ENCODE peak calls at places on chromosomes 12 and 14, in seven cellular contexts. E, W, R, L, J, N and Q are unnamed samples.

GRCh38 chr12:62716037-62716436 is 218.9 kb downstream of the PPM1H start:
- DNase-seq in W (no peak), L (no peak), R (no peak), E (no peak), J (no peak), N (no peak), Q (no peak)

GRCh38 chr12:34390846-34391700 is 368.8 kb downstream of the ALG10 start:
- DNase-seq in E (no peak), W (no peak), L (no peak), J (no peak), N (no peak), R (no peak), Q (peak; percentile 10)

GRCh38 chr14:22040781-22041125 is 367.1 kb upstream of the OR4E1 start:
- DNase-seq in N (no peak), L (no peak), J (no peak), R (no peak), W (no peak), E (no peak), Q (no peak)

GRCh38 chr12:119841433-119842210 is 35.5 kb downstream of the CIT start:
- DNase-seq in W (no peak), R (no peak), N (no peak), J (no peak), E (no peak), L (no peak), Q (no peak)

GRCh38 chr14:74350944-74351323 is 2.7 kb downstream of the VRTN start:
- DNase-seq in L (no peak), N (no peak), E (no peak), W (no peak), J (no peak), R (no peak), Q (no peak)

GRCh38 chr14:31206536-31207286 is 882 bp downstream of the HECTD1 start:
- DNase-seq in R (peak; percentile 50), W (peak; percentile 69), E (peak; percentile 47), N (peak; percentile 41), L (peak; percentile 17), J (peak; percentile 22), Q (no peak)

GRCh38 chr14:95841680-95842079 is 35.0 kb upstream of the TUNAR start:
- DNase-seq in J (no peak), W (no peak), L (no peak), N (no peak), R (no peak), E (no peak), Q (no peak)

GRCh38 chr14:23177181-23177580 is 6.3 kb downstream of the SLC7A8 start:
- DNase-seq in N (no peak), L (no peak), E (peak; percentile 30), J (no peak), R (no peak), W (no peak), Q (no peak)

GRCh38 chr12:65885312-65885711 is 61.0 kb downstream of the HMGA2 start:
- DNase-seq in N (no peak), J (no peak), R (no peak), E (no peak), W (no peak), L (no peak), Q (no peak)

GRCh38 chr14:33950320-33951182 is at the start of gene EGLN3:
- DNase-seq in E (peak; percentile 93), N (no peak), L (peak; percentile 68), R (peak; percentile 89), W (no peak), J (peak; percentile 93), Q (peak; percentile 50)

GRCh38 chr14:20934148-20934762 is 21.0 kb upstream of the RNASE2 start:
- DNase-seq in N (peak; percentile 5), L (no peak), E (peak; percentile 8), R (peak; percentile 70), J (no peak), W (peak; percentile 44), Q (no peak)

GRCh38 chr12:123024819-123025391 is 44.4 kb downstream of the ARL6IP4 start:
- DNase-seq in J (no peak), R (no peak), N (no peak), E (no peak), L (no peak), W (no peak), Q (no peak)

GRCh38 chr14:77094672-77095284 is 3.3 kb upstream of the CIPC start:
- DNase-seq in R (peak; percentile 80), N (peak; percentile 67), E (peak; percentile 86), W (peak; percentile 79), J (peak; percentile 74), L (peak; percentile 93), Q (peak; percentile 82)

GRCh38 chr14:68628605-68629310 is 164.1 kb downstream of the ZFP36L1 start:
- DNase-seq in N (no peak), R (no peak), E (peak; percentile 60), W (no peak), J (no peak), L (no peak), Q (no peak)

GRCh38 chr12:114662512-114663177 is 21.3 kb downstream of the TBX3 start:
- DNase-seq in W (peak; percentile 56), R (peak; percentile 81), E (peak; percentile 84), L (peak; percentile 89), N (peak; percentile 19), J (peak; percentile 67), Q (peak; percentile 85)

GRCh38 chr14:71488703-71489141 is 443.5 kb upstream of the RGS6 start:
- DNase-seq in J (no peak), W (no peak), L (no peak), E (no peak), R (no peak), N (no peak), Q (no peak)

GRCh38 chr12:130281157-130281799 is 56.4 kb upstream of the PIWIL1 start:
- DNase-seq in N (no peak), L (no peak), E (peak; percentile 15), W (no peak), J (peak; percentile 9), R (no peak), Q (no peak)

GRCh38 chr14:23099212-23099861 is 4.0 kb downstream of the C14orf119 start:
- DNase-seq in N (no peak), J (no peak), R (no peak), E (no peak), W (no peak), L (no peak), Q (no peak)

GRCh38 chr14:96362071-96362964 is 823 bp downstream of the ATG2B start:
- DNase-seq in L (peak; percentile 19), E (peak; percentile 68), R (no peak), J (no peak), N (peak; percentile 53), W (peak; percentile 75), Q (no peak)

GRCh38 chr14:77148510-77149231 is 7.1 kb upstream of the ZDHHC22 start:
- DNase-seq in N (no peak), L (no peak), J (no peak), R (no peak), E (no peak), W (no peak), Q (no peak)

GRCh38 chr14:104974146-104974541 is 4.0 kb downstream of the AHNAK2 start:
- DNase-seq in W (no peak), R (no peak), L (no peak), N (no peak), E (no peak), J (no peak), Q (no peak)

GRCh38 chr14:104970231-104971068 is 7.7 kb downstream of the AHNAK2 start:
- DNase-seq in J (no peak), N (no peak), W (no peak), R (no peak), E (peak; percentile 64), L (peak; percentile 72), Q (no peak)

GRCh38 chr14:104973215-104974145 is 4.7 kb downstream of the AHNAK2 start:
- DNase-seq in N (no peak), J (peak; percentile 62), E (peak; percentile 87), L (peak; percentile 64), W (no peak), R (no peak), Q (no peak)

GRCh38 chr14:104971447-104972240 is 6.5 kb downstream of the AHNAK2 start:
- DNase-seq in W (no peak), L (no peak), N (no peak), J (no peak), E (no peak), R (no peak), Q (no peak)

GRCh38 chr14:104972301-104973211 is 5.6 kb downstream of the AHNAK2 start:
- DNase-seq in R (no peak), J (no peak), N (no peak), W (no peak), E (peak; percentile 84), L (peak; percentile 53), Q (no peak)
- TF ChIP-seq CTCF in R (no peak), J (no peak), N (no peak), W (no peak), E (no peak), L (no peak), Q (no peak)

GRCh38 chr14:47044841-47045240 is 393.3 kb upstream of the RPL10L start:
- DNase-seq in W (no peak), R (peak; percentile 25), E (no peak), L (no peak), N (no peak), J (no peak), Q (no peak)
- TF ChIP-seq CTCF in W (no peak), R (no peak), E (no peak), L (no peak), N (no peak), J (peak; percentile 18), Q (no peak)

GRCh38 chr12:230925-231671 is 17.1 kb upstream of the SLC6A12 start:
- DNase-seq in N (no peak), W (no peak), E (no peak), J (no peak), R (no peak), L (no peak), Q (no peak)

GRCh38 chr12:234891-235415 is 21.0 kb upstream of the SLC6A12 start:
- DNase-seq in N (no peak), J (no peak), W (no peak), R (no peak), L (no peak), E (no peak), Q (no peak)

GRCh38 chr12:229441-230191 is 15.7 kb upstream of the SLC6A12 start:
- DNase-seq in E (no peak), W (no peak), N (no peak), L (no peak), J (no peak), R (no peak), Q (no peak)

GRCh38 chr12:233615-233968 is 19.6 kb upstream of the SLC6A12 start:
- DNase-seq in W (no peak), R (no peak), J (no peak), E (no peak), N (no peak), L (no peak), Q (no peak)

GRCh38 chr12:232731-233614 is 19.0 kb upstream of the SLC6A12 start:
- DNase-seq in N (no peak), W (no peak), R (no peak), E (no peak), J (no peak), L (no peak), Q (no peak)
- TF ChIP-seq CTCF in N (no peak), W (no peak), R (no peak), E (no peak), J (no peak), L (no peak), Q (no peak)

GRCh38 chr14:35949933-35950332 is 123.8 kb downstream of the BRMS1L start:
- DNase-seq in R (no peak), E (no peak), W (no peak), N (no peak), L (no peak), J (no peak), Q (no peak)

GRCh38 chr14:35940291-35940690 is 114.2 kb downstream of the BRMS1L start:
- DNase-seq in J (no peak), E (no peak), L (no peak), W (no peak), N (no peak), R (no peak), Q (no peak)

GRCh38 chr14:35944847-35945246 is 118.7 kb downstream of the BRMS1L start:
- DNase-seq in R (peak; percentile 13), E (peak; percentile 26), J (no peak), N (no peak), W (peak; percentile 49), L (no peak), Q (no peak)
- TF ChIP-seq CTCF in R (peak; percentile 16), E (peak; percentile 27), J (no peak), N (peak; percentile 61), W (peak; percentile 78), L (no peak), Q (no peak)